ENCODE peak calls at places on chromosome 17, in seven cellular contexts. T, Z, R, I, L, G and K are unnamed samples. For H3K9me3 and H3K4me1, the result is how much of the 10 kb centered on the place peaks cover.

GRCh38 chr17:19332371-19333131 is 30.0 kb downstream of the B9D1 start:
- DNase-seq in T (no peak), Z (no peak), R (no peak), I (no peak), L (no peak), G (no peak), K (peak)

GRCh38 chr17:59914274-59914854 is 21.4 kb downstream of the RPS6KB1 start:
- DNase-seq in T (peak), Z (no peak), R (no peak), I (peak), L (no peak), G (peak), K (no peak)

GRCh38 chr17:39239640-39240314 is 14.0 kb upstream of the STAC2 start:
- DNase-seq in T (no peak), Z (no peak), R (no peak), I (no peak), L (no peak), G (peak), K (peak)

GRCh38 chr17:13931111-13931526 is 138.2 kb upstream of the COX10 start:
- DNase-seq in T (peak), Z (peak), R (no peak), I (peak), L (no peak), G (no peak), K (peak)

GRCh38 chr17:76273435-76273921 is 8.3 kb downstream of the UBALD2 start:
- DNase-seq in T (no peak), Z (no peak), R (no peak), I (no peak), L (no peak), G (no peak), K (no peak)

GRCh38 chr17:14205992-14206461 is 30.6 kb downstream of the CDRT15 start:
- DNase-seq in T (no peak), Z (no peak), R (no peak), I (no peak), L (no peak), G (no peak), K (no peak)

GRCh38 chr17:79075433-79075805 is 795 bp downstream of the ENGASE start:
- DNase-seq in T (no peak), Z (no peak), R (no peak), I (no peak), L (no peak), G (no peak), K (no peak)

GRCh38 chr17:81018044-81018802 is 16.7 kb upstream of the BAIAP2 start:
- DNase-seq in T (peak), Z (no peak), R (peak), I (peak), L (no peak), G (no peak), K (no peak)

GRCh38 chr17:53492532-53492931 is 330.2 kb upstream of the KIF2B start:
- DNase-seq in T (no peak), Z (no peak), R (no peak), I (no peak), L (no peak), G (no peak), K (no peak)

GRCh38 chr17:8711291-8711690 is 33.3 kb downstream of the CCDC42 start:
- DNase-seq in T (no peak), Z (no peak), R (no peak), I (no peak), L (no peak), G (no peak), K (no peak)

GRCh38 chr17:72008236-72008874 is 112.5 kb upstream of the SOX9 start:
- DNase-seq in T (peak), Z (no peak), R (no peak), I (peak), L (no peak), G (no peak), K (no peak)

GRCh38 chr17:38705803-38706624 is 941 bp downstream of the MLLT6 start:
- DNase-seq in T (no peak), Z (peak), R (no peak), I (no peak), L (peak), G (peak), K (peak)

GRCh38 chr17:7019839-7020519 is 2.9 kb upstream of the BCL6B start:
- DNase-seq in T (peak), Z (peak), R (no peak), I (peak), L (peak), G (peak), K (peak)

DNA sequence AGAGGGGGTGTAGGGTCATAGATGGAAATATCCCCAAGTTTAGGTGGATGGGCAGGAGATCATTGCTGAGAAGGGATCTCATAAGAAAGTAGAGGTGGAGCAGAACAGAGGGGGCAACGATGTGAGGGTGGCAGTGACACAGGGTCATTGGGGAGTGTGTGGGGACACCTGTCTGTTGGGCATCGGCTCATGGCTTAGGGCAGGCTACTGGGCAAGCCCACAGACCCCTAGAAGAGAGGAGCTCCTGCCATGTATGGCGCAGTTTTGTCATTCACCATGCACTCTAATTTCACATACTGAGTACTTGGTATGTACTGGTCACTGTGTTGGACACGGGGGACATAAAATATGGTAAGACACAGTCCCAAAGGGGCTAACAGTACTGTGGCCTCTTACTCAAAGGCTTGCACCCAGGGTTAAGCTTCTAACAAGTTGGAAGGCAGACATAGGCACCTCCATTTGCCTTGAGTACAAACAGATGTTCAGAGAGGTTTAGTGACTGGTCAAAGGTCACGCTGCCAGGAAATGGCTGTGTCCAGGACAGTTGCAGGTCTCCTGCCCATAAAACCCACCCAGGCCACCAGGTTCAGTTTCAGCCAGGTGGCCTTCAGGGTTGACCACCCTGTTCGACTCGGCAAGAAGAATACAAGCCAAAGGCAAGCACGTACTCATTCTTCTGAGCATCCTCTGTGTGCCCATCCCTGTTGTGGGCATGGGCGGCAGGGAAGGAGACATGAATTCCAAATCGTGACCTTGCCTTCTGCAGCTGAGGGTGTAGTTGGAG is 580.2 kb downstream of the KCNJ18 start:
- DNase-seq in T (no peak), Z (no peak), R (no peak), I (no peak), L (no peak), G (no peak), K (no peak)
- H3K9me3 ChIP-seq in T (under half), Z (under half), R (under half), I (under half), L (under half), G (under half), K (under half)

GRCh38 chr17:50507871-50508572 is at the start of gene MYCBPAP:
- DNase-seq in T (peak), Z (peak), R (peak), I (peak), L (peak), G (peak), K (peak)
- TF ChIP-seq CTCF in T (no peak), Z (peak), R (peak), I (peak), L (no peak), G (peak), K (no peak)

DNA sequence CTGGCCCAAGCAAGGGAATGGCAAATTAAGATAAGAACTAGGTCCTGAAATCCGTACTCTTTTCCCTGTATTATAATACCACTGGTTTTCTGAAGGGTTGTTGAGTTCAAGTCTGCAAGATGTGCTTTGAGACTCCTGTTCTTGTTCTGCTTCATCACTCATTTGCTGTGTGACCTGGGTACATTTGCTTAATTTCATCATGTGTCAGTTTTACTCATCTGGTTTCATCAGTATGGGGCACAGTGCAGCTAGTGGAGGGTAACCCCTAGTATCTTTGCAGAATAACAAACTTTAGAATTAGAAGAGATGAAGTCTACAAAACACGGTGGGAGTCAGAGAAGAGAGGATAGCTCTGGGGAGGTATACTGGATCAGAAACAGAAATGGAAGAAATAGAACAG is 21.9 kb upstream of the EFCAB13 start:
- DNase-seq in T (no peak), Z (no peak), R (no peak), I (no peak), L (no peak), G (no peak), K (no peak)
- H3K4me1 ChIP-seq in T (under half), Z (under half), R (under half), I (under half), L (under half), G (under half), K (under half)

DNA sequence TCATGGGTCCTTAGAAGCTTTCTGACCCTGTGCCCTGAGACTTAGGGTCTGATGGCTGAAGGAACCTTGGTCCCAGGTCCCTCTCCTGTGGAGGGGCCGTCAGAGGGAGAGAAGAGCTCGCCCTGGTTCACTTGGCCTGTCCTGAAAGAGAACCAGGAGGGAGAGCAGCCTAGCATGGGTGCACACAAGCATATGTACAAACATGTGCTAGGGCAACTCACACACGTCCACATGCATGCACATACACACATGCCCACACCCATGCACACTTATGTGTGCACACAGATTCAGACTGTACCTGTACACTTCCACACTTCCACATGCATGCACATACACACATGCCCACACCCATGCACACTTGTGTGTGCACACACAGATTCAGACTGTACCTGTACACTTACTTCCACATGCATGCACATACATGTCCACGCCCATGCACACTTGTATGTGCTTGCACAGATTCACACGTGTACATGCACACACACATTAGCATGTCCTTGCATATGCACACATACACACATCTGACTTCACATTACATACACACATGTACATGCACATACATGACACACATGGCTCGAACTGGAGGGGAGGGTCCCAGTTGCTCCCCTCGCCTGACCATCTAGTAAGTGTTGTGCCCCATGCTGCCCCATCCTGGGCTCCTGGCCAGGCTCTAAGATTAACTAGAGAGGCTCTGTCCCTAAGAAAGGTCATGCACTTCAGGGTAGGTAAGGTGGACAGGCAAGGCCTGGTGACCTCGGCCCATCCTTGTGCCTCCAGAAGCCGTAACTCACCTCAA is 122.0 kb downstream of the METRNL start:
- DNase-seq in T (no peak), Z (peak), R (no peak), I (no peak), L (no peak), G (no peak), K (no peak)
- H3K9me3 ChIP-seq in T (under half), Z (under half), R (under half), I (under half), L (under half), G (under half), K (under half)

GRCh38 chr17:18323007-18323406 is 7.9 kb downstream of the SMCR8 start:
- DNase-seq in T (no peak), Z (no peak), R (no peak), I (peak), L (no peak), G (no peak), K (peak)
- TF ChIP-seq CTCF in T (no peak), Z (no peak), R (peak), I (peak), L (no peak), G (no peak), K (no peak)

GRCh38 chr17:82035488-82035887 is 2.0 kb downstream of the DCXR start:
- DNase-seq in T (no peak), Z (no peak), R (no peak), I (no peak), L (no peak), G (no peak), K (no peak)
- H3K4me1 ChIP-seq in T (under half), Z (under half), R (under half), I (under half), L (under half), G (under half), K (under half)